ENCODE peak calls at places on chromosomes 7 and 10, in ten cellular contexts. One of them, this sample, is unnamed.

GRCh38 chr7:10121641-10122040 is 852.0 kb upstream of the PHF14 start:
- DNase-seq in B cell: no peak
- DNase-seq in GM20000: no peak
- DNase-seq in Panc1: no peak
- DNase-seq in nephron progenitor cell: no peak
- DNase-seq in adrenal gland: no peak
- DNase-seq in coronary artery: no peak
- DNase-seq in mucosa of descending colon: no peak
- DNase-seq in cardiac muscle cell: no peak
- DNase-seq in esophagus muscularis mucosa: no peak
- DNase-seq in this sample: no peak

GRCh38 chr7:70698219-70698832 is 433.6 kb upstream of the GALNT17 start:
- DNase-seq in B cell: no peak
- DNase-seq in GM20000: peak; percentile 63
- DNase-seq in Panc1: peak; percentile 33
- DNase-seq in nephron progenitor cell: peak; percentile 27
- DNase-seq in adrenal gland: peak; percentile 40
- DNase-seq in coronary artery: no peak
- DNase-seq in mucosa of descending colon: no peak
- DNase-seq in cardiac muscle cell: peak; percentile 62
- DNase-seq in esophagus muscularis mucosa: no peak
- DNase-seq in this sample: peak; percentile 23

GRCh38 chr10:110221721-110222261 is 14.4 kb downstream of the MXI1 start:
- DNase-seq in B cell: peak; percentile 74
- DNase-seq in GM20000: peak; percentile 67
- DNase-seq in Panc1: no peak
- DNase-seq in nephron progenitor cell: peak; percentile 59
- DNase-seq in adrenal gland: peak; percentile 88
- DNase-seq in coronary artery: peak; percentile 95
- DNase-seq in mucosa of descending colon: peak; percentile 83
- DNase-seq in cardiac muscle cell: peak; percentile 89
- DNase-seq in esophagus muscularis mucosa: peak; percentile 96
- DNase-seq in this sample: peak; percentile 37

GRCh38 chr10:72276421-72277339 is 3.0 kb downstream of the DDIT4 start:
- DNase-seq in B cell: no peak
- DNase-seq in GM20000: no peak
- DNase-seq in Panc1: no peak
- DNase-seq in nephron progenitor cell: no peak
- DNase-seq in adrenal gland: peak; percentile 63
- DNase-seq in coronary artery: no peak
- DNase-seq in mucosa of descending colon: no peak
- DNase-seq in cardiac muscle cell: no peak
- DNase-seq in esophagus muscularis mucosa: no peak
- DNase-seq in this sample: no peak

GRCh38 chr7:125316451-125316850 is 386.8 kb upstream of the POT1 start:
- DNase-seq in B cell: no peak
- DNase-seq in GM20000: peak; percentile 11
- DNase-seq in Panc1: peak; percentile 54
- DNase-seq in nephron progenitor cell: peak; percentile 16
- DNase-seq in adrenal gland: no peak
- DNase-seq in coronary artery: no peak
- DNase-seq in mucosa of descending colon: no peak
- DNase-seq in cardiac muscle cell: peak; percentile 83
- DNase-seq in esophagus muscularis mucosa: no peak
- DNase-seq in this sample: peak; percentile 76

GRCh38 chr10:58356756-58357155 is 21.9 kb downstream of the UBE2D1 start:
- DNase-seq in B cell: no peak
- DNase-seq in GM20000: no peak
- DNase-seq in Panc1: no peak
- DNase-seq in nephron progenitor cell: no peak
- DNase-seq in adrenal gland: no peak
- DNase-seq in coronary artery: no peak
- DNase-seq in mucosa of descending colon: no peak
- DNase-seq in cardiac muscle cell: no peak
- DNase-seq in esophagus muscularis mucosa: no peak
- DNase-seq in this sample: no peak

GRCh38 chr10:71090330-71090729 is 122.0 kb upstream of the UNC5B start:
- DNase-seq in B cell: no peak
- DNase-seq in GM20000: no peak
- DNase-seq in Panc1: no peak
- DNase-seq in nephron progenitor cell: no peak
- DNase-seq in adrenal gland: peak; percentile 5
- DNase-seq in coronary artery: peak; percentile 50
- DNase-seq in mucosa of descending colon: no peak
- DNase-seq in cardiac muscle cell: no peak
- DNase-seq in esophagus muscularis mucosa: peak; percentile 57
- DNase-seq in this sample: peak; percentile 3

GRCh38 chr10:91551856-91552255 is 81.0 kb downstream of the PPP1R3C start:
- DNase-seq in B cell: no peak
- DNase-seq in GM20000: peak; percentile 32
- DNase-seq in Panc1: peak; percentile 33
- DNase-seq in nephron progenitor cell: peak; percentile 62
- DNase-seq in adrenal gland: no peak
- DNase-seq in coronary artery: no peak
- DNase-seq in mucosa of descending colon: no peak
- DNase-seq in cardiac muscle cell: peak; percentile 84
- DNase-seq in esophagus muscularis mucosa: no peak
- DNase-seq in this sample: peak; percentile 66

GRCh38 chr7:101942603-101943210 is 125.3 kb downstream of the CUX1 start:
- DNase-seq in B cell: no peak
- DNase-seq in GM20000: no peak
- DNase-seq in Panc1: no peak
- DNase-seq in nephron progenitor cell: no peak
- DNase-seq in adrenal gland: no peak
- DNase-seq in coronary artery: no peak
- DNase-seq in mucosa of descending colon: no peak
- DNase-seq in cardiac muscle cell: no peak
- DNase-seq in esophagus muscularis mucosa: no peak
- DNase-seq in this sample: no peak

GRCh38 chr10:97280783-97281182 is 11.7 kb downstream of the ARHGAP19 start:
- DNase-seq in B cell: no peak
- DNase-seq in GM20000: no peak
- DNase-seq in Panc1: no peak
- DNase-seq in nephron progenitor cell: no peak
- DNase-seq in adrenal gland: no peak
- DNase-seq in coronary artery: no peak
- DNase-seq in mucosa of descending colon: no peak
- DNase-seq in cardiac muscle cell: no peak
- DNase-seq in esophagus muscularis mucosa: no peak
- DNase-seq in this sample: no peak

GRCh38 chr7:41162612-41163011 is 540.3 kb downstream of the INHBA start:
- DNase-seq in B cell: no peak
- DNase-seq in GM20000: no peak
- DNase-seq in Panc1: no peak
- DNase-seq in nephron progenitor cell: no peak
- DNase-seq in adrenal gland: no peak
- DNase-seq in coronary artery: no peak
- DNase-seq in mucosa of descending colon: no peak
- DNase-seq in cardiac muscle cell: no peak
- DNase-seq in esophagus muscularis mucosa: no peak
- DNase-seq in this sample: no peak

GRCh38 chr10:104330168-104331117 is 7.8 kb downstream of the ITPRIP start:
- DNase-seq in B cell: no peak
- DNase-seq in GM20000: no peak
- DNase-seq in Panc1: no peak
- DNase-seq in nephron progenitor cell: no peak
- DNase-seq in adrenal gland: no peak
- DNase-seq in coronary artery: peak; percentile 69
- DNase-seq in mucosa of descending colon: no peak
- DNase-seq in cardiac muscle cell: peak; percentile 71
- DNase-seq in esophagus muscularis mucosa: peak; percentile 96
- DNase-seq in this sample: peak; percentile 40

GRCh38 chr7:100914879-100915442 is 19.3 kb upstream of the ACHE start:
- DNase-seq in B cell: no peak
- DNase-seq in GM20000: no peak
- DNase-seq in Panc1: no peak
- DNase-seq in nephron progenitor cell: no peak
- DNase-seq in adrenal gland: no peak
- DNase-seq in coronary artery: no peak
- DNase-seq in mucosa of descending colon: no peak
- DNase-seq in cardiac muscle cell: no peak
- DNase-seq in esophagus muscularis mucosa: no peak
- DNase-seq in this sample: no peak

GRCh38 chr10:12198156-12198555 is 2.2 kb downstream of the CDC123 start:
- DNase-seq in B cell: no peak
- DNase-seq in GM20000: no peak
- DNase-seq in Panc1: no peak
- DNase-seq in nephron progenitor cell: no peak
- DNase-seq in adrenal gland: no peak
- DNase-seq in coronary artery: no peak
- DNase-seq in mucosa of descending colon: no peak
- DNase-seq in cardiac muscle cell: no peak
- DNase-seq in esophagus muscularis mucosa: no peak
- DNase-seq in this sample: no peak

GRCh38 chr10:75663947-75664664 is 232.7 kb downstream of the LRMDA start:
- DNase-seq in B cell: no peak
- DNase-seq in GM20000: no peak
- DNase-seq in Panc1: no peak
- DNase-seq in nephron progenitor cell: no peak
- DNase-seq in adrenal gland: no peak
- DNase-seq in coronary artery: no peak
- DNase-seq in mucosa of descending colon: no peak
- DNase-seq in cardiac muscle cell: no peak
- DNase-seq in esophagus muscularis mucosa: no peak
- DNase-seq in this sample: no peak

DNA sequence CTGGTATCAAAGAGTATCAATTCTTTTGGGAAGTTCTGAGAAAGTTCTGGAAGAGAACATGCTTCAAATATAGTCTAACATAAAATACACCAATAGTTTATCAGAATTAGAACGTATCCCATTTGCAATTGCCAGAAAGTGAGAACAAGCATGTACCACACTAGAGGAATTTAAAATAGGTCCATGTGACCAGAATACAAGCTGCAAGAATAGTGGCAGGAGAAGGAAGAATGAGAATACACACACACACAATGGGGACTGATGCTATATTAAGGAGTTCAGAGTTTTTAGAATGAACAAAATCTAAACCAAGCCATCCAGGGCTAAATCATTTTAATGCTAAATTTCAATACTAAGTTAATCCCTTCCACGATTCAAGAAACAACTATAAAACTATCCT is 99.1 kb upstream of the TMEM168 start:
- DNase-seq in B cell: no peak
- DNase-seq in GM20000: no peak
- DNase-seq in Panc1: no peak
- DNase-seq in nephron progenitor cell: no peak
- DNase-seq in adrenal gland: no peak
- DNase-seq in coronary artery: no peak
- DNase-seq in mucosa of descending colon: no peak
- DNase-seq in cardiac muscle cell: no peak
- DNase-seq in esophagus muscularis mucosa: no peak
- DNase-seq in this sample: no peak
- TF ChIP-seq CTCF in B cell: no peak
- TF ChIP-seq CTCF in GM20000: no peak
- TF ChIP-seq CTCF in Panc1: no peak
- TF ChIP-seq CTCF in nephron progenitor cell: no peak
- TF ChIP-seq CTCF in adrenal gland: no peak
- TF ChIP-seq CTCF in coronary artery: no peak
- TF ChIP-seq CTCF in mucosa of descending colon: no peak
- TF ChIP-seq CTCF in cardiac muscle cell: no peak
- TF ChIP-seq CTCF in esophagus muscularis mucosa: no peak
- TF ChIP-seq CTCF in this sample: no peak

GRCh38 chr10:20089884-20090283 is 273.7 kb downstream of the PLXDC2 start:
- DNase-seq in B cell: no peak
- DNase-seq in GM20000: no peak
- DNase-seq in Panc1: no peak
- DNase-seq in nephron progenitor cell: no peak
- DNase-seq in adrenal gland: no peak
- DNase-seq in coronary artery: no peak
- DNase-seq in mucosa of descending colon: no peak
- DNase-seq in cardiac muscle cell: no peak
- DNase-seq in esophagus muscularis mucosa: no peak
- DNase-seq in this sample: no peak
- TF ChIP-seq CTCF in B cell: no peak
- TF ChIP-seq CTCF in GM20000: no peak
- TF ChIP-seq CTCF in Panc1: no peak
- TF ChIP-seq CTCF in nephron progenitor cell: no peak
- TF ChIP-seq CTCF in adrenal gland: no peak
- TF ChIP-seq CTCF in coronary artery: no peak
- TF ChIP-seq CTCF in mucosa of descending colon: no peak
- TF ChIP-seq CTCF in cardiac muscle cell: no peak
- TF ChIP-seq CTCF in esophagus muscularis mucosa: no peak
- TF ChIP-seq CTCF in this sample: no peak

GRCh38 chr7:66910789-66911188 is 10.2 kb upstream of the TMEM248 start:
- DNase-seq in B cell: no peak
- DNase-seq in GM20000: no peak
- DNase-seq in Panc1: no peak
- DNase-seq in nephron progenitor cell: no peak
- DNase-seq in adrenal gland: no peak
- DNase-seq in coronary artery: no peak
- DNase-seq in mucosa of descending colon: no peak
- DNase-seq in cardiac muscle cell: no peak
- DNase-seq in esophagus muscularis mucosa: no peak
- DNase-seq in this sample: no peak

GRCh38 chr7:66907731-66908130 is 13.3 kb upstream of the TMEM248 start:
- DNase-seq in B cell: no peak
- DNase-seq in GM20000: no peak
- DNase-seq in Panc1: no peak
- DNase-seq in nephron progenitor cell: no peak
- DNase-seq in adrenal gland: no peak
- DNase-seq in coronary artery: no peak
- DNase-seq in mucosa of descending colon: no peak
- DNase-seq in cardiac muscle cell: no peak
- DNase-seq in esophagus muscularis mucosa: no peak
- DNase-seq in this sample: no peak

GRCh38 chr7:66913118-66914049 is 7.6 kb upstream of the TMEM248 start:
- DNase-seq in B cell: no peak
- DNase-seq in GM20000: no peak
- DNase-seq in Panc1: no peak
- DNase-seq in nephron progenitor cell: no peak
- DNase-seq in adrenal gland: no peak
- DNase-seq in coronary artery: no peak
- DNase-seq in mucosa of descending colon: no peak
- DNase-seq in cardiac muscle cell: no peak
- DNase-seq in esophagus muscularis mucosa: no peak
- DNase-seq in this sample: peak; percentile 37

DNA sequence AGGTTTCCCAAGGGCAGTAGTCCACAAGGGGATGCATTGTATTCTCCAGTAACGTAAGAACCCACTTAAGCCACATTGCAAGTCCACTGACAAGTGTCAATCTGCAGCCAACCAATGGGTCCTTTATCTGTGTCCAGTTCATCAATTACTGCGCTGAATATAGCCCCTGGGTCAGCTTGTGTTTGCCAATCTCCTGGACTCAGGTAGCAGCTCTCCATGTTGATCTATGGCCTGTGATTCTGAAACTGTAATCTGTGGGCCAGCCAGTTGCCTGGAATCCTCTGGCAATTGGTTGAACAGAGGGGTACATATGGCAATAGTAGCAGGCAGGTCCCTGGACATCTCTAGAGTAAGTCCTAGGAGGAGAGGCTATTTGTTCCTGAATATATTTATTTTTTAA is 8.8 kb upstream of the TMEM248 start:
- DNase-seq in B cell: no peak
- DNase-seq in GM20000: no peak
- DNase-seq in Panc1: no peak
- DNase-seq in nephron progenitor cell: no peak
- DNase-seq in adrenal gland: no peak
- DNase-seq in coronary artery: no peak
- DNase-seq in mucosa of descending colon: no peak
- DNase-seq in cardiac muscle cell: no peak
- DNase-seq in esophagus muscularis mucosa: no peak
- DNase-seq in this sample: no peak
- TF ChIP-seq CTCF in B cell: no peak
- TF ChIP-seq CTCF in GM20000: no peak
- TF ChIP-seq CTCF in Panc1: no peak
- TF ChIP-seq CTCF in nephron progenitor cell: no peak
- TF ChIP-seq CTCF in adrenal gland: no peak
- TF ChIP-seq CTCF in coronary artery: no peak
- TF ChIP-seq CTCF in mucosa of descending colon: no peak
- TF ChIP-seq CTCF in cardiac muscle cell: no peak
- TF ChIP-seq CTCF in esophagus muscularis mucosa: no peak
- TF ChIP-seq CTCF in this sample: no peak

GRCh38 chr7:997404-998395 is 14.7 kb downstream of the CYP2W1 start:
- DNase-seq in B cell: no peak
- DNase-seq in GM20000: no peak
- DNase-seq in Panc1: no peak
- DNase-seq in nephron progenitor cell: no peak
- DNase-seq in adrenal gland: no peak
- DNase-seq in coronary artery: no peak
- DNase-seq in mucosa of descending colon: no peak
- DNase-seq in cardiac muscle cell: no peak
- DNase-seq in esophagus muscularis mucosa: no peak
- DNase-seq in this sample: peak; percentile 85
- TF ChIP-seq CTCF in B cell: peak; percentile 8
- TF ChIP-seq CTCF in GM20000: no peak
- TF ChIP-seq CTCF in Panc1: no peak
- TF ChIP-seq CTCF in nephron progenitor cell: no peak
- TF ChIP-seq CTCF in adrenal gland: no peak
- TF ChIP-seq CTCF in coronary artery: no peak
- TF ChIP-seq CTCF in mucosa of descending colon: no peak
- TF ChIP-seq CTCF in cardiac muscle cell: no peak
- TF ChIP-seq CTCF in esophagus muscularis mucosa: no peak
- TF ChIP-seq CTCF in this sample: no peak